ENCODE peak calls at places on chromosomes 13 and 19, in five cellular contexts. Z is tibial nerve, G is cardiac fibroblast, N is stomach, C is GM13976. A is an unnamed sample.

GRCh38 chr19:10365518-10365917 is 14.9 kb downstream of the TYK2 start:
- DNase-seq in G (no peak), N (no peak), C (no peak), Z (no peak), A (no peak)

GRCh38 chr13:111899714-111900389 is 167.1 kb upstream of the SOX1 start:
- DNase-seq in Z (no peak), N (no peak), G (no peak), C (no peak), A (no peak)

GRCh38 chr19:15014579-15014978 is 34.7 kb upstream of the CASP14 start:
- DNase-seq in N (no peak), Z (no peak), G (no peak), C (no peak), A (no peak)

GRCh38 chr19:2811221-2811722 is 8.4 kb upstream of the ZNF554 start:
- DNase-seq in N (no peak), G (no peak), Z (no peak), C (peak; percentile 28), A (no peak)

GRCh38 chr19:45440873-45441654 is 17.3 kb upstream of the ERCC1 start:
- DNase-seq in Z (no peak), G (peak; percentile 66), N (no peak), C (no peak), A (no peak)

GRCh38 chr19:51702754-51703654 is 9.9 kb downstream of the SPACA6 start:
- DNase-seq in Z (no peak), G (no peak), C (no peak), N (peak; percentile 56), A (no peak)

GRCh38 chr19:27966390-27966816 is 1246.5 kb downstream of the UQCRFS1 start:
- DNase-seq in Z (no peak), G (peak; percentile 26), N (no peak), C (no peak), A (no peak)

GRCh38 chr19:46394398-46394797 is 19.0 kb downstream of the CCDC8 start:
- DNase-seq in C (no peak), G (peak; percentile 46), N (no peak), Z (no peak), A (no peak)

GRCh38 chr19:28472843-28473242 is 740.1 kb downstream of the UQCRFS1 start:
- DNase-seq in Z (no peak), N (peak; percentile 27), G (no peak), C (no peak), A (no peak)

GRCh38 chr19:4967738-4968461 is 1.0 kb upstream of the KDM4B start:
- DNase-seq in G (peak; percentile 40), N (no peak), C (no peak), Z (no peak), A (no peak)

GRCh38 chr13:21546372-21546771 is 57.6 kb downstream of the MICU2 start:
- DNase-seq in Z (no peak), G (peak; percentile 19), N (no peak), C (no peak), A (no peak)

GRCh38 chr13:75326173-75327131 is 155.5 kb downstream of the TBC1D4 start:
- DNase-seq in N (no peak), G (peak; percentile 79), Z (no peak), C (peak; percentile 66), A (no peak)

GRCh38 chr13:65638572-65639168 is 1591.5 kb downstream of the PCDH9 start:
- DNase-seq in G (peak; percentile 80), Z (no peak), C (no peak), N (no peak), A (peak; percentile 7)

GRCh38 chr13:29162638-29163037 is 342.5 kb downstream of the MTUS2 start:
- DNase-seq in N (no peak), C (no peak), Z (no peak), G (peak; percentile 16), A (no peak)

GRCh38 chr13:26062853-26063444 is 11.1 kb upstream of the SHISA2 start:
- DNase-seq in N (peak; percentile 49), G (peak; percentile 78), Z (no peak), C (peak; percentile 38), A (peak; percentile 11)

GRCh38 chr13:29886446-29886845 is 36.0 kb upstream of the UBL3 start:
- DNase-seq in C (no peak), Z (no peak), N (no peak), G (no peak), A (no peak)

GRCh38 chr19:5076440-5077208 is 107.7 kb downstream of the KDM4B start:
- DNase-seq in Z (no peak), C (no peak), G (no peak), N (no peak), A (no peak)

GRCh38 chr13:77067519-77067918 is 40.6 kb upstream of the FBXL3 start:
- DNase-seq in N (no peak), G (no peak), C (no peak), Z (no peak), A (no peak)

GRCh38 chr13:114102521-114103288 is 29.7 kb downstream of the RASA3 start:
- DNase-seq in C (no peak), G (no peak), Z (peak; percentile 11), N (no peak), A (no peak)

GRCh38 chr19:12117203-12117970 is 22.8 kb downstream of the ZNF20 start:
- DNase-seq in C (no peak), Z (no peak), G (no peak), N (no peak), A (no peak)

GRCh38 chr13:34277971-34278370 is 460.0 kb downstream of the RFC3 start:
- DNase-seq in Z (no peak), G (no peak), N (no peak), C (no peak), A (no peak)

GRCh38 chr19:33971073-33971472 is 174.4 kb downstream of the KCTD15 start:
- DNase-seq in G (no peak), N (no peak), Z (no peak), C (no peak), A (no peak)

GRCh38 chr13:44449999-44450821 is 76.6 kb downstream of the SERP2 start:
- DNase-seq in G (no peak), Z (no peak), N (no peak), C (no peak), A (no peak)

GRCh38 chr19:51253088-51253806 is 2.4 kb downstream of the SIGLECL1 start:
- DNase-seq in G (no peak), Z (no peak), C (no peak), N (no peak), A (no peak)

GRCh38 chr13:92259523-92259922 is 861.1 kb downstream of the GPC5 start:
- DNase-seq in N (no peak), G (no peak), Z (no peak), C (no peak), A (no peak)

GRCh38 chr13:22214184-22214583 is 543.3 kb downstream of the FGF9 start:
- DNase-seq in G (no peak), C (no peak), Z (no peak), N (no peak), A (no peak)

GRCh38 chr19:44576843-44577565 is 36.4 kb upstream of the IGSF23 start:
- DNase-seq in Z (no peak), C (peak; percentile 32), G (peak; percentile 37), N (peak; percentile 56), A (no peak)

GRCh38 chr13:80677227-80677626 is 336.3 kb upstream of the SPRY2 start:
- DNase-seq in Z (no peak), N (no peak), C (no peak), G (no peak), A (no peak)

GRCh38 chr13:113607477-113608245 is 23.1 kb downstream of the TFDP1 start:
- DNase-seq in G (no peak), Z (no peak), N (peak; percentile 28), C (no peak), A (no peak)

GRCh38 chr19:4913996-4914735 is 4.9 kb downstream of the UHRF1 start:
- DNase-seq in Z (no peak), N (no peak), G (no peak), C (no peak), A (no peak)

GRCh38 chr13:72634859-72635258 is 92.6 kb downstream of the MZT1 start:
- DNase-seq in C (no peak), Z (no peak), N (no peak), G (no peak), A (no peak)

GRCh38 chr19:4556574-4557185 is 2.8 kb downstream of the SEMA6B start:
- DNase-seq in Z (no peak), G (peak; percentile 46), C (peak; percentile 67), N (no peak), A (no peak)

DNA sequence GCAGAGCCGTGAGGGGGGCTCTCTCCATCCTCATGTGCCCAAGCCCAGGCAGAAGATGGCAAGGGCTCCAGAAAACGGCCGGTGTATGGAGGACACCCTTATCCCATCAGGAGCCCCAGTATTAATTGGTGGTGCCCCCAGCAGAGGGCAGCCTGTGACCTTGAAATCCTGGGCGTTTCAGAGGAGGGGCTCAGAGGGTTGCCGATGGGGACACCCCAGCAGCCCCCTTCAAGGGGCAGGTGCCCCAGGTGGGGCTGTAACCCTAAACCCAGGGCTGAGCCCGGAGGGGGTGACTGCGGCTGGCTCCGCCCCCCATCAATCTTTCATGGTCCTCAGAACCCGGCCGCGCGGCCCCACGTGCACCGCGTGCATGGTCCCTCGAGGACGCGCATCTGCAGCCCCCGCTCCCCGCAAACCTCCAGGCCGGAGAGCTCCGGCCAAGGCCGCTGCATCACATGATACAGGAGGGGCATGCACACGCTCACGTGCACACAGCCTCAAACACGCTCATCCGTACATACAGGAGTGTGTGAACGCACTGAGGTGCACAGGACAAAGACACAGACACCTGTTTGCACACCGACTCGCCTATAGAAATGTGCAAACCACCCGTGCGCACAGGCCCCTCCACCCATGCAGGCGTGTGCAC is 959 bp downstream of the RAB3A start:
- DNase-seq in Z (no peak), C (no peak), G (peak; percentile 27), N (no peak), A (no peak)
- TF ChIP-seq CTCF in Z (peak; percentile 13), C (no peak), G (no peak), N (no peak), A (peak; percentile 34)

DNA sequence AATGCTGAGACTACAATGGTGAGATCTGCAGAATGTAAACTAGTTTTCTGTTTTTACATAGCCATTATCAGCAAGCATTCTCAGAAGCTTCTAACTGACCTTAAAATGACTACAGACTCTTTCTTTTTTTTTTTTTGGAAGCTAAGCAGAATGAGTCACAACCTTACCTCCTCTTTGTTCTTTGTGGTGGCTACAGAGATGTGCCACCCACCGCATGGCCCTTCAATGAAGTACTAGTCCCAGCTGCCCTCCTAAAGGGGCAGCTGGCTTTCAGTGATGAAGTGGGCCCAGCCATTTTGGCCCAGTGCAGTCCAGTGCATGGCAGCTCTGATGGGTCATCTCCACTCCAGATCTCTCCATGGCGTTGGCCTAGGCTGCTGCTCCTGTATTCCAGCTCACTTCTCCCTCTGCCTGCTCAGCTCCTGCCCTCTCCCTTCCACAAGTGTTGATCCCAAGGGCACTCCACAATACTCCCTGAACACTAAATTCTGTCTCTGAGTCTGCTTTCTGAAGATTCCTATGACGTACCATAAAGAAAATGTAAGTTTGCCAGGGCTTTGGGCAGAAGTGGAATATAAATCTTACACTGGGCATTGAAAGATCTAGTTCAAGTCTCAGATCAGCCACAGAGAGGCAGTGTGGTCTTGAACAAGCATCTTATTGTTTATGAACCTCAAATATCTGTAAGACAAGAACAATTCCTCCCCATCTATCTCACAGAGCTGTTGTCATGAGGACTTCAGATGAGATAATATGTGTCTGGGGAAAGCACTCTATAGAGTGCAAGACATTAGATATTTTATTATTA is 85.6 kb downstream of the RXFP2 start:
- DNase-seq in Z (no peak), N (no peak), G (peak; percentile 55), C (peak; percentile 19), A (no peak)
- TF ChIP-seq CTCF in Z (peak; percentile 16), N (no peak), G (peak; percentile 4), C (peak; percentile 35), A (peak; percentile 20)

GRCh38 chr19:1590641-1591397 is 1.8 kb downstream of the MBD3 start:
- DNase-seq in N (no peak), C (peak; percentile 76), G (peak; percentile 37), Z (no peak), A (no peak)
- TF ChIP-seq CTCF in N (no peak), C (peak; percentile 62), G (peak; percentile 58), Z (no peak), A (peak; percentile 33)

GRCh38 chr13:27965740-27966640 is 3.1 kb downstream of the CDX2 start:
- DNase-seq in G (no peak), C (peak; percentile 37), Z (no peak), N (peak; percentile 26), A (no peak)
- TF ChIP-seq CTCF in G (no peak), C (no peak), Z (no peak), N (no peak), A (no peak)

A was measured in AG09319.